ENCODE peak calls at places on chromosomes 13 and 19, in four cellular contexts. G is lower lobe of right lung, E is WERI-Rb-1, Y is right atrium auricular region. T is an unnamed sample.

GRCh38 chr19:17125728-17126677 is 50.4 kb downstream of the MYO9B start:
- DNase-seq in E (peak; percentile 69), Y (peak; percentile 79), G (peak; percentile 84), T (peak; percentile 58)

GRCh38 chr13:43085545-43085944 is 62.2 kb downstream of the DNAJC15 start:
- DNase-seq in Y (no peak), G (no peak), E (no peak), T (peak; percentile 7)

GRCh38 chr13:46748300-46748699 is 48.7 kb downstream of the ESD start:
- DNase-seq in Y (no peak), E (peak; percentile 44), G (no peak), T (no peak)

GRCh38 chr19:49927526-49928264 is 1.3 kb upstream of the ATF5 start:
- DNase-seq in E (no peak), Y (no peak), G (no peak), T (no peak)

GRCh38 chr19:7925171-7925837 is 631 bp downstream of the CTXN1 start:
- DNase-seq in Y (no peak), E (peak; percentile 86), G (peak; percentile 80), T (peak; percentile 99)

GRCh38 chr13:33188093-33188882 is 97.3 kb downstream of the STARD13 start:
- DNase-seq in G (no peak), Y (no peak), E (no peak), T (no peak)

GRCh38 chr13:39588384-39588783 is 14.6 kb downstream of the LHFPL6 start:
- DNase-seq in G (no peak), E (no peak), Y (no peak), T (no peak)

GRCh38 chr13:113526466-113527220 is 36.1 kb upstream of the DCUN1D2 start:
- DNase-seq in E (peak; percentile 2), Y (no peak), G (no peak), T (no peak)

GRCh38 chr13:20424959-20425358 is 100.7 kb downstream of the CRYL1 start:
- DNase-seq in Y (no peak), G (no peak), E (no peak), T (peak; percentile 21)

GRCh38 chr13:20425819-20426219 is 99.8 kb downstream of the CRYL1 start:
- DNase-seq in E (no peak), G (no peak), Y (no peak), T (peak; percentile 52)

GRCh38 chr13:20422362-20422761 is 103.3 kb downstream of the CRYL1 start:
- DNase-seq in Y (no peak), G (no peak), E (no peak), T (no peak)

GRCh38 chr13:20426766-20427448 is 98.8 kb downstream of the CRYL1 start:
- DNase-seq in E (no peak), G (no peak), Y (no peak), T (no peak)

DNA sequence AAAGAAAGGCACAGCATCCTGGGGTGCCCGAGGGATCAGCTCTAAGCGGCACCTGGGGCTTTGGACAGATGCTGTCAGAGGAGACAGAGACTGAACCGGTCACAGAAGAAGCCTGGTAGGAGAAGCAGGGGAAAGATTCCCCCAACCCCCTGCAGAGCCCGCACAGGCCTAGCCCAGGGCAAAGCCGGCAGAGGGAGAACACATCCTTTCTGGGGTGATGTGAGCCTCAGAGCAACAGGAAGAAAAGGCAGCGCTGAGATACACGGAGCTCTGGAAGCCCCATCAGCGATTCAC is 101.2 kb downstream of the CRYL1 start:
- DNase-seq in G (no peak), E (no peak), Y (no peak), T (peak; percentile 21)
- H3K27me3 ChIP-seq in G (no peaks in the 10 kb centered on the region), E (peaks cover 62% of the 10 kb centered on the region), Y (no peaks in the 10 kb centered on the region), T (no peaks in the 10 kb centered on the region)

GRCh38 chr13:94710881-94711560 is 1.3 kb downstream of the SOX21 start:
- DNase-seq in E (peak; percentile 70), Y (no peak), G (no peak), T (peak; percentile 90)
- H3K4me3 ChIP-seq in E (peak overlapping the region; percentile 56), Y (no peak overlapping the region), G (peak overlapping the region; percentile 27), T (peak overlapping the region; percentile 57)

GRCh38 chr19:33784432-33784831 is 12.2 kb upstream of the KCTD15 start:
- DNase-seq in E (no peak), G (no peak), Y (no peak), T (no peak)
- H3K27me3 ChIP-seq in E (no peaks in the 10 kb centered on the region), G (peaks cover 9% of the 10 kb centered on the region), Y (no peaks in the 10 kb centered on the region), T (no peaks in the 10 kb centered on the region)

GRCh38 chr19:4062576-4063368 is 3.9 kb downstream of the ZBTB7A start:
- DNase-seq in E (peak; percentile 65), Y (no peak), G (peak; percentile 50), T (peak; percentile 61)

GRCh38 chr19:4061178-4061682 is 5.5 kb downstream of the ZBTB7A start:
- DNase-seq in Y (peak; percentile 90), E (no peak), G (peak; percentile 92), T (peak; percentile 88)

GRCh38 chr19:4060621-4061177 is 6.0 kb downstream of the ZBTB7A start:
- DNase-seq in G (peak; percentile 47), Y (no peak), E (no peak), T (peak; percentile 59)

GRCh38 chr19:4063369-4064072 is 3.2 kb downstream of the ZBTB7A start:
- DNase-seq in G (peak; percentile 45), E (no peak), Y (no peak), T (peak; percentile 87)

GRCh38 chr19:4061683-4062575 is 4.8 kb downstream of the ZBTB7A start:
- DNase-seq in G (peak; percentile 74), E (peak; percentile 95), Y (no peak), T (peak; percentile 79)
- H3K4me3 ChIP-seq in G (peak overlapping the region; percentile 43), E (peak overlapping the region; percentile 4), Y (peak overlapping the region; percentile 37), T (no peak overlapping the region)

GRCh38 chr19:1768248-1768647 is 14.9 kb downstream of the ONECUT3 start:
- DNase-seq in Y (no peak), E (peak; percentile 76), G (no peak), T (peak; percentile 94)
- H3K27me3 ChIP-seq in Y (peaks cover 10% of the 10 kb centered on the region), E (peaks cover 73% of the 10 kb centered on the region), G (peaks cover 84% of the 10 kb centered on the region), T (peaks cover 68% of the 10 kb centered on the region)

GRCh38 chr19:48391100-48392005 is at the start of gene KDELR1:
- DNase-seq in Y (peak; percentile 77), E (peak; percentile 69), G (peak; percentile 76), T (peak; percentile 98)

GRCh38 chr19:48393559-48394330 is at the start of gene GRIN2D:
- DNase-seq in Y (no peak), E (peak; percentile 81), G (no peak), T (peak; percentile 84)

GRCh38 chr19:48395170-48395455 is 1.6 kb downstream of the GRIN2D start:
- DNase-seq in E (no peak), G (no peak), Y (no peak), T (peak; percentile 64)

GRCh38 chr19:48394331-48395169 is 1.1 kb downstream of the GRIN2D start:
- DNase-seq in E (no peak), G (no peak), Y (no peak), T (peak; percentile 74)

DNA sequence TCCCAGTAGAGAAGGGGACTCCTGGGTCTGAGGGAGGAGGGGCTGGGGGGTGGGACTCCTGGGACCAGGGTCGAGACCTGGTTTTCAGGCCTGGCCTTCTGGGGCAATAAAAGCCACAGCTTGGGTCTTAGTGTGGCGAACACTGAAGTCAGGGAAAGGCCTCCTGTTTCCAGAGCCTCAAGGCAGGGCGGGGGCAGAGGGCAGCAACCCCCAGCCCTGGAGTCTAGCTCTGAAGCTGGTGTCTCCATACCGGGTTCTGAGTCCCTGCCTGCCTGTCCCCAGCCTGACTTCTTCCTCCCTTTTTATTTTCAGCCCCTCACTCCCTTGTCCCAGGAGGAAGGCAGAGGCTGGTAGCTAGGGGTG is 291 bp upstream of the GRIN2D start:
- DNase-seq in Y (no peak), G (no peak), E (no peak), T (no peak)
- H3K4me3 ChIP-seq in Y (no peak overlapping the region), G (no peak overlapping the region), E (peak overlapping the region; percentile 85), T (peak overlapping the region; percentile 46)

GRCh38 chr19:11166281-11167142 is 10.9 kb upstream of the SPC24 start:
- DNase-seq in Y (peak; percentile 77), E (no peak), G (no peak), T (no peak)

GRCh38 chr19:11171144-11171543 is 15.6 kb upstream of the SPC24 start:
- DNase-seq in E (no peak), G (no peak), Y (no peak), T (no peak)

GRCh38 chr19:11169896-11170678 is 14.5 kb upstream of the SPC24 start:
- DNase-seq in E (no peak), G (no peak), Y (no peak), T (no peak)

GRCh38 chr19:11165486-11166030 is 10.0 kb upstream of the SPC24 start:
- DNase-seq in G (no peak), E (no peak), Y (peak; percentile 71), T (no peak)

GRCh38 chr19:11168568-11168967 is 13.0 kb upstream of the SPC24 start:
- DNase-seq in Y (no peak), G (no peak), E (no peak), T (no peak)
- H3K27me3 ChIP-seq in Y (no peaks in the 10 kb centered on the region), G (no peaks in the 10 kb centered on the region), E (no peaks in the 10 kb centered on the region), T (no peaks in the 10 kb centered on the region)

DNA sequence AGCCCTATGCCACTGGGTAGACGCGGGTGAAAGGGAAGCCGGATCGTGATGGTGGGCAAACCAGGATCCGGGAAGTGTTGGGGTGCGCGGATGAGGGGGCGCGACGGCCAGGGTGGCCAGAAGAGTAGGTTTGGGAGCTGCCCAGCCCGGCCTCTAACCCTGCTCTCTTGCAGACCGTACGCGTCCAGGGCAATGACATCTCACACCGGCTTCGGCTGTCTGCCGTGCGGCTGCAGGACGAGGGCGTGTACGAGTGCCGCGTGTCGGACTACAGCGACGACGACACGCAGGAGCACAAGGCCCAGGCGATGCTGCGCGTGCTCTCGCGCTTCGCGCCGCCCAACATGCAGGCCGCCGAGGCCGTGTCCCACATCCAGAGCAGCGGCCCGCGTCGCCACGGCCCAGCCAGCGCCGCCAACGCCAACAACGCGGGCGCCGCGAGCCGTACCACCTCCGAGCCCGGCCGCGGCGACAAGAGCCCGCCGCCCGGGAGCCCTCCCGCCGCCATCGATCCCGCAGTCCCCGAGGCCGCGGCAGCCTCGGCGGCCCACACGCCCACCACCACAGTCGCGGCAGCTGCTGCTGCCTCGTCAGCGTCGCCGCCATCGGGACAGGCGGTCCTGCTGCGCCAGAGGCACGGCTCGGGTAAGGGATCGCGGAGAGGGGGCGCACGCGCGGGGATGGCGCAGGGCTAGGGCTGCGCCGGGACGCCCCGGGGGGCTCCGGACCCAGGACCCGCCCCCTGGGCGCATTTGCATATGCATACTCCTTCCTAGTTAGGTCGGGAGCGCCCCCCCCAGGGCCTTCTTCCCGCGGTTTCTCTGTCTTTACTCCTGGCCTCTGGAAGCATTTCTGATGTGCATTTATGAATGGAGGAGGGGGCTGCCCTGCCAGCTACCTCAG is 4.1 kb downstream of the VSTM2B start:
- DNase-seq in G (no peak), E (no peak), Y (no peak), T (peak; percentile 95)
- H3K4me3 ChIP-seq in G (no peak overlapping the region), E (no peak overlapping the region), Y (no peak overlapping the region), T (peak overlapping the region; percentile 47)